ENCODE peak calls at places on chromosomes 16 and 17, in nine cellular contexts. Q, H, P, Y, I, B, F, W and T are unnamed samples.

GRCh38 chr17:17704931-17705330 is 23.7 kb downstream of the RAI1 start:
- DNase-seq in Q (no peak), H (no peak), P (no peak), Y (no peak), I (no peak), B (no peak), F (no peak), W (no peak), T (no peak)

GRCh38 chr16:65388592-65388991 is 266.7 kb upstream of the CDH11 start:
- DNase-seq in Q (no peak), H (no peak), P (no peak), Y (no peak), I (no peak), B (no peak), F (no peak), W (no peak), T (no peak)

GRCh38 chr16:12268602-12269001 is 292.1 kb downstream of the SNX29 start:
- DNase-seq in Q (no peak), H (no peak), P (no peak), Y (no peak), I (peak; percentile 8), B (no peak), F (no peak), W (no peak), T (no peak)

GRCh38 chr16:57577691-57578224 is 35.3 kb downstream of the ADGRG5 start:
- DNase-seq in Q (no peak), H (peak; percentile 52), P (no peak), Y (no peak), I (no peak), B (no peak), F (no peak), W (no peak), T (no peak)

GRCh38 chr17:60720763-60721531 is 43.3 kb downstream of the BCAS3 start:
- DNase-seq in Q (peak; percentile 33), H (no peak), P (peak; percentile 64), Y (peak; percentile 70), I (peak; percentile 44), B (no peak), F (peak; percentile 69), W (peak; percentile 45), T (peak; percentile 74)

GRCh38 chr17:57806083-57806830 is 43.6 kb downstream of the MRPS23 start:
- DNase-seq in Q (peak; percentile 29), H (no peak), P (no peak), Y (peak; percentile 26), I (no peak), B (no peak), F (no peak), W (peak; percentile 90), T (no peak)

GRCh38 chr17:49522329-49522890 is 27.3 kb downstream of the NGFR start:
- DNase-seq in Q (no peak), H (no peak), P (no peak), Y (no peak), I (no peak), B (no peak), F (no peak), W (no peak), T (no peak)

GRCh38 chr16:88977028-88977844 is at the start of gene CBFA2T3:
- DNase-seq in Q (no peak), H (no peak), P (peak; percentile 62), Y (no peak), I (no peak), B (no peak), F (no peak), W (no peak), T (no peak)

GRCh38 chr17:81234940-81235821 is 3.7 kb downstream of the TEPSIN start:
- DNase-seq in Q (no peak), H (no peak), P (no peak), Y (no peak), I (peak; percentile 42), B (no peak), F (no peak), W (no peak), T (no peak)